ENCODE peak calls at places on chromosomes 7 and 10, in six cellular contexts. K is astrocyte of the cerebellum, Y is RWPE1, J is AG08395, F is caudate nucleus, G is foreskin melanocyte. R is an unnamed sample.

GRCh38 chr10:78458983-78459638 is 425.4 kb downstream of the RPS24 start:
- DNase-seq in K (peak), Y (no peak), J (peak), F (no peak), G (no peak), R (peak)

GRCh38 chr10:4066581-4067403 is 281.8 kb upstream of the KLF6 start:
- DNase-seq in K (no peak), Y (no peak), J (no peak), F (no peak), G (no peak), R (no peak)

GRCh38 chr7:138948403-138948802 is 32.8 kb downstream of the KIAA1549 start:
- DNase-seq in K (no peak), Y (no peak), J (no peak), F (no peak), G (peak), R (no peak)

GRCh38 chr7:27080844-27081423 is 14.9 kb downstream of the HOXA1 start:
- DNase-seq in K (no peak), Y (peak), J (peak), F (no peak), G (no peak), R (no peak)

GRCh38 chr10:103605359-103606156 is 112.1 kb downstream of the NEURL1 start:
- DNase-seq in K (no peak), Y (peak), J (peak), F (peak), G (peak), R (peak)

GRCh38 chr7:85595639-85596268 is 408.9 kb upstream of the SEMA3D start:
- DNase-seq in K (peak), Y (no peak), J (peak), F (no peak), G (peak), R (no peak)

GRCh38 chr7:87926581-87927461 is 7.2 kb upstream of the ADAM22 start:
- DNase-seq in K (peak), Y (no peak), J (no peak), F (no peak), G (no peak), R (no peak)

GRCh38 chr10:129131439-129132122 is 335.5 kb upstream of the MGMT start:
- DNase-seq in K (no peak), Y (no peak), J (no peak), F (no peak), G (no peak), R (no peak)

GRCh38 chr10:30639946-30640786 is 10.6 kb upstream of the LYZL2 start:
- DNase-seq in K (peak), Y (peak), J (peak), F (no peak), G (peak), R (peak)

GRCh38 chr7:36207451-36208291 is 54.6 kb downstream of the EEPD1 start:
- DNase-seq in K (no peak), Y (peak), J (peak), F (peak), G (no peak), R (peak)

GRCh38 chr7:46759711-46760480 is 822.0 kb downstream of the TNS3 start:
- DNase-seq in K (no peak), Y (no peak), J (peak), F (no peak), G (peak), R (peak)

GRCh38 chr7:50304158-50304910 is at the start of gene IKZF1:
- DNase-seq in K (no peak), Y (no peak), J (no peak), F (peak), G (no peak), R (peak)

GRCh38 chr7:45697576-45698136 is 123.5 kb downstream of the ADCY1 start:
- DNase-seq in K (peak), Y (no peak), J (peak), F (no peak), G (peak), R (no peak)

GRCh38 chr7:128236924-128237586 is 4.0 kb upstream of the LEP start:
- DNase-seq in K (peak), Y (peak), J (peak), F (no peak), G (peak), R (peak)

GRCh38 chr7:151858456-151858855 is 18.5 kb downstream of the PRKAG2 start:
- DNase-seq in K (no peak), Y (no peak), J (no peak), F (no peak), G (no peak), R (peak)

GRCh38 chr7:16023046-16023445 is 336.6 kb upstream of the MEOX2 start:
- DNase-seq in K (no peak), Y (no peak), J (no peak), F (no peak), G (no peak), R (no peak)

GRCh38 chr10:51832652-51833383 is 133.4 kb upstream of the CSTF2T start:
- DNase-seq in K (peak), Y (peak), J (peak), F (peak), G (peak), R (peak)

GRCh38 chr7:100127866-100128601 is 1.3 kb downstream of the MBLAC1 start:
- DNase-seq in K (no peak), Y (no peak), J (no peak), F (peak), G (no peak), R (peak)

GRCh38 chr7:115332691-115333090 is 410.8 kb downstream of the MDFIC start:
- DNase-seq in K (no peak), Y (no peak), J (no peak), F (no peak), G (no peak), R (no peak)

GRCh38 chr10:100697070-100697469 is 48.3 kb upstream of the PAX2 start:
- DNase-seq in K (no peak), Y (peak), J (peak), F (no peak), G (peak), R (no peak)

GRCh38 chr7:150520145-150520544 is 5.5 kb downstream of the GIMAP7 start:
- DNase-seq in K (no peak), Y (no peak), J (no peak), F (no peak), G (no peak), R (no peak)

GRCh38 chr10:5582736-5583135 is 58.0 kb downstream of the CALML3 start:
- DNase-seq in K (no peak), Y (no peak), J (no peak), F (no peak), G (no peak), R (no peak)

R was measured in osteoblast.